ENCODE peak calls at places on chromosomes 16 and 17, in five cellular contexts. T is dorsolateral prefrontal cortex, Z is fibroblast of villous mesenchyme, Y is cardiac fibroblast, O is progenitor cell of endocrine pancreas. U is an unnamed sample.

GRCh38 chr16:86044241-86044671 is 145.3 kb downstream of the IRF8 start:
- DNase-seq in Y (peak), Z (peak), O (peak), T (no peak), U (peak)

GRCh38 chr16:79628501-79628975 is 28.0 kb upstream of the MAF start:
- DNase-seq in Z (peak), Y (no peak), T (no peak), O (no peak), U (peak)

GRCh38 chr16:85126383-85126730 is 14.1 kb upstream of the CIBAR2 start:
- DNase-seq in Y (no peak), O (no peak), T (no peak), Z (no peak), U (no peak)

GRCh38 chr17:9009737-9010136 is 11.6 kb upstream of the NTN1 start:
- DNase-seq in Z (no peak), O (no peak), Y (no peak), T (no peak), U (no peak)

GRCh38 chr17:64061157-64061898 is 40.9 kb upstream of the ICAM2 start:
- DNase-seq in T (no peak), Z (peak), O (no peak), Y (peak), U (peak)

GRCh38 chr16:58510776-58511628 is 4.3 kb upstream of the SETD6 start:
- DNase-seq in T (peak), Z (no peak), Y (no peak), O (no peak), U (no peak)

GRCh38 chr16:19748389-19749110 is 30.5 kb downstream of the IQCK start:
- DNase-seq in Y (peak), T (no peak), O (no peak), Z (peak), U (no peak)

GRCh38 chr17:50009282-50009681 is 14.3 kb upstream of the DLX3 start:
- DNase-seq in T (no peak), Z (no peak), O (no peak), Y (no peak), U (no peak)

GRCh38 chr17:57916925-57917858 is 38.0 kb downstream of the CUEDC1 start:
- DNase-seq in T (no peak), O (no peak), Z (no peak), Y (no peak), U (no peak)

GRCh38 chr16:86401119-86401518 is 109.2 kb upstream of the FOXF1 start:
- DNase-seq in Y (no peak), O (no peak), Z (no peak), T (no peak), U (no peak)

DNA sequence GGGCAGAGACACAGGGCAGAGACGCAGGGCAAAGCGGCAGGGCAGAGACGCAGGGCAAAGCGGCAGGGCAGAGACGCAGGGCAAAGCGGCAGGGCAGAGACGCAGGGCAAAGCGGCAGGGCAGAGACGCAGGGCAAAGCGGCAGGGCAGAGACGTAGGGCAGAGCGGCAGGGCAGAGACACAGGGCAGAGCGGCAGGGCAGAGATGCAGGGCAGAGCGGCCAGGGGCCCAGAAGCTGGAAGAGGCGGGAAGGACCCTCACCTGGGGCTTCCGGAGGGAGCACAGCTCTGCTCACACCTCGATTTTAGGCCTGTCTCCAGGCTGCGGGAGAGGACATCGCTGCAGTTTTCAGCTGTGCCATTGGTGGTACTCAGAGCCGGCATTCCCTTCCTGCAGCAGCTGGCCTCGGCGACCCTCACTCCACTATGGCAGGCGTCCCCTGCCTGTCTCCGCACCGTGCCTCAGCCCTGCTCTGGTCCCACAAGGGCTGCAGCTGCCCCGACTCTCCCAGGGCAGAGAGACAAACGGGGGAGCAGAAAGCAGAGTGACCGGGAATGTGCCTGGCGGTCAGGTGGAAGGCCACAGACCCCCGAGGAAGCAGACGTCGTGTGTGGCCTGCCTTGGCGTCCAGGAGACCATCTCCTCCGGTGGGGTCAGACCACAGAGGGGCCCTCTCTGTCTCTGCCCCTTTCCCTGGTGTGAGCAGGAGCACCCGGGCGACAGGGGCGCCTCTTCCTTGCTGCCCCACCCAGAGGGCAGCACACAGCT is 29.9 kb downstream of the SOX8 start:
- DNase-seq in Z (no peak), O (no peak), Y (no peak), T (no peak), U (no peak)
- TF ChIP-seq CTCF in Z (no peak), O (no peak), Y (no peak), T (no peak), U (no peak)

GRCh38 chr17:17181666-17182600 is 24.2 kb downstream of the PLD6 start:
- DNase-seq in O (no peak), Y (no peak), T (no peak), Z (no peak), U (no peak)

GRCh38 chr17:17180141-17180603 is 26.0 kb downstream of the PLD6 start:
- DNase-seq in Z (no peak), O (no peak), T (peak), Y (no peak), U (no peak)

GRCh38 chr17:17180741-17181525 is 25.2 kb downstream of the PLD6 start:
- DNase-seq in Z (no peak), O (no peak), T (no peak), Y (no peak), U (no peak)

GRCh38 chr17:17177186-17177585 is 28.9 kb downstream of the PLD6 start:
- DNase-seq in Z (no peak), O (no peak), T (no peak), Y (no peak), U (no peak)

GRCh38 chr17:17179371-17179827 is 26.7 kb downstream of the PLD6 start:
- DNase-seq in O (no peak), Y (no peak), Z (no peak), T (no peak), U (peak)
- TF ChIP-seq CTCF in O (no peak), Y (no peak), Z (no peak), T (no peak), U (no peak)

DNA sequence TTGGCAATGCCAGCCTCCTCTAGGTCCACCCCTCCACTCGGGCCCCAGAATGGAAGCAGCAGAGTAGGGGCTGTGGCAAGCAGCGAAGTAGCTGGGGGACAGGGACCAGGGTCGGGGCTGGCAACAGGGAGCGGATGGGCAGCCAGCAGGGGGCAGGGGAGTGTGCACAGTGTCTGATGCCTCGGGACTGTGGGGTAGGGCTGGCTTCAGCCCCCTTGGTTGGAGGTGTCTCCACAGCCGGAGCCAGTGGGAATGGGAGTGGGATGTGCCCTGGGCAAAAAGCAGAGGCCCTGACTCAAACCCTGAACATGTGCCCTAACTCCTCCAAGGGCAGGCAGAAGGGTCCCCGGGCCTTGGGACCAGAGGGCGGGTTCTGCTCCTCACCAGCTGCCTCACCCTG is 18.5 kb upstream of the ARHGAP27 start:
- DNase-seq in Y (no peak), O (no peak), T (no peak), Z (no peak), U (peak)
- TF ChIP-seq CTCF in Y (peak), O (no peak), T (no peak), Z (no peak), U (peak)

DNA sequence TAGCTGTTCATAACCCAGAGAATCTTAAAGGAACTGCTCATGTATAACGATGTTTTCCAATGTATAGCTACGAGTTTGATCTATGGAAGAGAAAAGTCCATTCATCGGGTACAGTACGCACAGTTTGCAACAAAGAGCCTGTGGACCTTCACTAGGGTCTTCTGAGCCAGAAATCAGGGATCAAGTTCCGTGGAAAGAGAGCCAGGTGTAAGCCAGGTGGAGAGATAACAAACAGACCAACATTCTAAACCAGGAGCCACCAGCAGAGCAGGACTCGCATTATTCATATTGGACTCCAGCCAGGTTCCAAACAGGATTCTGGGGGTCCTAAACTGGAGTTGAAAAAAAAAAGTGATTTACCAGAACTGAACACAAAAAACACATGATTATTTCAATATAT is 505.4 kb upstream of the C16orf82 start:
- DNase-seq in Z (no peak), Y (no peak), T (no peak), O (no peak), U (no peak)
- TF ChIP-seq CTCF in Z (no peak), Y (no peak), T (no peak), O (no peak), U (no peak)

GRCh38 chr16:88672776-88673175 is 9.9 kb upstream of the MVD start:
- DNase-seq in T (no peak), Y (no peak), Z (no peak), O (no peak), U (no peak)
- TF ChIP-seq CTCF in T (no peak), Y (no peak), Z (peak), O (peak), U (peak)

GRCh38 chr17:4967539-4968165 is at the start of gene SPAG7:
- DNase-seq in T (peak), O (peak), Y (peak), Z (peak), U (peak)
- TF ChIP-seq CTCF in T (peak), O (no peak), Y (no peak), Z (no peak), U (no peak)

GRCh38 chr17:34637041-34637547 is 57.7 kb downstream of the TMEM132E start:
- DNase-seq in Y (no peak), Z (no peak), T (no peak), O (no peak), U (no peak)

GRCh38 chr17:34641368-34641767 is 62.0 kb downstream of the TMEM132E start:
- DNase-seq in Y (no peak), O (no peak), Z (no peak), T (no peak), U (no peak)

GRCh38 chr17:34639706-34640425 is 60.5 kb downstream of the TMEM132E start:
- DNase-seq in O (no peak), T (peak), Y (no peak), Z (no peak), U (no peak)

GRCh38 chr17:34637548-34638525 is 58.5 kb downstream of the TMEM132E start:
- DNase-seq in O (peak), Z (peak), T (peak), Y (peak), U (peak)

GRCh38 chr17:34638526-34639260 is 59.3 kb downstream of the TMEM132E start:
- DNase-seq in T (no peak), Z (no peak), Y (no peak), O (no peak), U (no peak)
- TF ChIP-seq CTCF in T (no peak), Z (no peak), Y (no peak), O (peak), U (no peak)

DNA sequence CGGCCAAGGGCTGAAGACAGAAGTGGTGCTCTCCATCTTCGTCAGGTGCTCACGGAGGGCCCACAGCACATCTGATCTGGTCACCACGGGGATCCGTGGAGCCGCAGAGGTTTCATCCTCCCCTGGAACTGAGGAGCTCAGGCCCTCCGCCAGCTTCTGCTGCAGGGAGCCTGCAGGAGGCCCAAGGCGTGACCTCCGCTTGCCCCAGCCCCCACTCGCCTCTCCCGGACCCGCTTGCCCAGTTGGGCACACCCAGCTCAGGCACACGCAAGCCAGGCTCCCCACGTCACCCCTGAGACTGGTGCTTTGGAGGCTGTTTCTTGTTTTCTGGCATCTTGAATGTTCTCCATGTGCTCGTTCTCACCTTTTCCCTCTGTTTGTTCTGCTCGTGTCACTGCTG is 39.4 kb upstream of the CHMP6 start:
- DNase-seq in O (no peak), T (no peak), Z (no peak), Y (no peak), U (no peak)
- TF ChIP-seq CTCF in O (no peak), T (no peak), Z (no peak), Y (no peak), U (no peak)

GRCh38 chr16:17457513-17457912 is 13.2 kb downstream of the XYLT1 start:
- DNase-seq in O (no peak), T (no peak), Y (no peak), Z (no peak), U (no peak)
- TF ChIP-seq CTCF in O (no peak), T (no peak), Y (no peak), Z (no peak), U (no peak)

GRCh38 chr17:72725432-72726068 is 366.9 kb downstream of the SLC39A11 start:
- DNase-seq in Y (peak), T (peak), O (peak), Z (peak), U (peak)
- TF ChIP-seq CTCF in Y (peak), T (peak), O (peak), Z (peak), U (peak)

U was measured in GM13976.